ENCODE peak calls at places on chromosomes 13 and 19, in seven cellular contexts. One of them, this sample, is unnamed.

GRCh38 chr13:114099191-114099590 is 33.2 kb downstream of the RASA3 start:
- DNase-seq in trophoblast cell: peak; percentile 36
- DNase-seq in neuronal stem cell: no peak
- DNase-seq in H1: no peak
- DNase-seq in mesenchymal stem cell: peak; percentile 99
- DNase-seq in IMR-90: peak; percentile 93
- DNase-seq in mesendoderm: peak; percentile 91
- DNase-seq in this sample: peak; percentile 86

GRCh38 chr19:27859689-27860088 is 1353.3 kb downstream of the UQCRFS1 start:
- DNase-seq in H1: no peak
- DNase-seq in mesenchymal stem cell: no peak
- DNase-seq in trophoblast cell: no peak
- DNase-seq in IMR-90: no peak
- DNase-seq in mesendoderm: no peak
- DNase-seq in neuronal stem cell: no peak
- DNase-seq in this sample: no peak

GRCh38 chr19:39411832-39412099 is 703 bp upstream of the PLEKHG2 start:
- DNase-seq in H1: no peak
- DNase-seq in trophoblast cell: peak; percentile 94
- DNase-seq in mesendoderm: peak; percentile 91
- DNase-seq in mesenchymal stem cell: no peak
- DNase-seq in IMR-90: peak; percentile 92
- DNase-seq in neuronal stem cell: peak; percentile 89
- DNase-seq in this sample: peak; percentile 81

GRCh38 chr19:45578861-45579260 is 5.7 kb downstream of the OPA3 start:
- DNase-seq in trophoblast cell: peak; percentile 93
- DNase-seq in mesendoderm: no peak
- DNase-seq in IMR-90: no peak
- DNase-seq in mesenchymal stem cell: no peak
- DNase-seq in H1: no peak
- DNase-seq in neuronal stem cell: no peak
- DNase-seq in this sample: no peak

GRCh38 chr19:46919324-46919723 is 58.5 kb downstream of the ARHGAP35 start:
- DNase-seq in mesenchymal stem cell: peak; percentile 46
- DNase-seq in H1: no peak
- DNase-seq in IMR-90: peak; percentile 75
- DNase-seq in neuronal stem cell: no peak
- DNase-seq in trophoblast cell: no peak
- DNase-seq in mesendoderm: no peak
- DNase-seq in this sample: no peak

GRCh38 chr19:39544201-39544903 is 4.4 kb upstream of the EID2 start:
- DNase-seq in IMR-90: peak; percentile 13
- DNase-seq in mesenchymal stem cell: peak; percentile 50
- DNase-seq in H1: no peak
- DNase-seq in mesendoderm: no peak
- DNase-seq in trophoblast cell: peak; percentile 85
- DNase-seq in neuronal stem cell: no peak
- DNase-seq in this sample: no peak

GRCh38 chr13:96089749-96090239 is at the start of gene HS6ST3:
- DNase-seq in IMR-90: no peak
- DNase-seq in mesendoderm: peak; percentile 70
- DNase-seq in mesenchymal stem cell: peak; percentile 7
- DNase-seq in neuronal stem cell: peak; percentile 57
- DNase-seq in trophoblast cell: peak; percentile 27
- DNase-seq in H1: peak; percentile 38
- DNase-seq in this sample: peak; percentile 79

GRCh38 chr13:93172109-93172508 is 54.5 kb upstream of the GPC6 start:
- DNase-seq in trophoblast cell: no peak
- DNase-seq in IMR-90: no peak
- DNase-seq in mesenchymal stem cell: no peak
- DNase-seq in H1: no peak
- DNase-seq in mesendoderm: peak; percentile 17
- DNase-seq in neuronal stem cell: no peak
- DNase-seq in this sample: no peak

GRCh38 chr13:106499113-106499512 is 36.3 kb downstream of the EFNB2 start:
- DNase-seq in neuronal stem cell: no peak
- DNase-seq in H1: no peak
- DNase-seq in mesendoderm: no peak
- DNase-seq in trophoblast cell: no peak
- DNase-seq in IMR-90: no peak
- DNase-seq in mesenchymal stem cell: no peak
- DNase-seq in this sample: no peak

GRCh38 chr19:6589711-6590457 is 1.1 kb downstream of the CD70 start:
- DNase-seq in trophoblast cell: no peak
- DNase-seq in mesendoderm: peak; percentile 37
- DNase-seq in neuronal stem cell: no peak
- DNase-seq in IMR-90: no peak
- DNase-seq in mesenchymal stem cell: no peak
- DNase-seq in H1: no peak
- DNase-seq in this sample: no peak

GRCh38 chr13:110893571-110893970 is 21.3 kb downstream of the ANKRD10 start:
- DNase-seq in mesendoderm: no peak
- DNase-seq in trophoblast cell: no peak
- DNase-seq in H1: no peak
- DNase-seq in neuronal stem cell: no peak
- DNase-seq in mesenchymal stem cell: no peak
- DNase-seq in IMR-90: no peak
- DNase-seq in this sample: no peak

GRCh38 chr13:24670927-24671326 is 9.3 kb upstream of the ATP12A start:
- DNase-seq in mesendoderm: peak; percentile 93
- DNase-seq in H1: no peak
- DNase-seq in neuronal stem cell: peak; percentile 45
- DNase-seq in IMR-90: no peak
- DNase-seq in trophoblast cell: peak; percentile 38
- DNase-seq in mesenchymal stem cell: peak; percentile 52
- DNase-seq in this sample: peak; percentile 78

GRCh38 chr13:111121421-111121820 is 6.3 kb downstream of the ARHGEF7 start:
- DNase-seq in mesenchymal stem cell: no peak
- DNase-seq in neuronal stem cell: no peak
- DNase-seq in H1: no peak
- DNase-seq in mesendoderm: no peak
- DNase-seq in IMR-90: no peak
- DNase-seq in trophoblast cell: no peak
- DNase-seq in this sample: no peak

GRCh38 chr19:16509141-16510061 is 13.2 kb downstream of the C19orf44 start:
- DNase-seq in IMR-90: peak; percentile 36
- DNase-seq in neuronal stem cell: no peak
- DNase-seq in mesendoderm: no peak
- DNase-seq in mesenchymal stem cell: no peak
- DNase-seq in trophoblast cell: peak; percentile 24
- DNase-seq in H1: no peak
- DNase-seq in this sample: no peak

GRCh38 chr19:38713227-38713649 is 31.0 kb downstream of the CAPN12 start:
- DNase-seq in H1: no peak
- DNase-seq in IMR-90: peak; percentile 56
- DNase-seq in trophoblast cell: no peak
- DNase-seq in mesendoderm: no peak
- DNase-seq in neuronal stem cell: no peak
- DNase-seq in mesenchymal stem cell: no peak
- DNase-seq in this sample: no peak

GRCh38 chr19:40785526-40785925 is 7.5 kb downstream of the RAB4B start:
- DNase-seq in neuronal stem cell: no peak
- DNase-seq in mesenchymal stem cell: no peak
- DNase-seq in H1: no peak
- DNase-seq in mesendoderm: no peak
- DNase-seq in trophoblast cell: no peak
- DNase-seq in IMR-90: no peak
- DNase-seq in this sample: no peak

GRCh38 chr13:45224181-45224580 is 23.3 kb upstream of the KCTD4 start:
- DNase-seq in trophoblast cell: no peak
- DNase-seq in IMR-90: peak; percentile 55
- DNase-seq in mesenchymal stem cell: no peak
- DNase-seq in mesendoderm: no peak
- DNase-seq in H1: no peak
- DNase-seq in neuronal stem cell: no peak
- DNase-seq in this sample: no peak

GRCh38 chr13:38905861-38906260 is 84.8 kb downstream of the STOML3 start:
- DNase-seq in H1: no peak
- DNase-seq in mesenchymal stem cell: no peak
- DNase-seq in mesendoderm: peak; percentile 62
- DNase-seq in IMR-90: no peak
- DNase-seq in neuronal stem cell: no peak
- DNase-seq in trophoblast cell: peak; percentile 77
- DNase-seq in this sample: no peak

GRCh38 chr13:98992355-98992754 is 14.5 kb upstream of the DOCK9 start:
- DNase-seq in IMR-90: peak; percentile 19
- DNase-seq in H1: no peak
- DNase-seq in trophoblast cell: no peak
- DNase-seq in mesenchymal stem cell: no peak
- DNase-seq in mesendoderm: no peak
- DNase-seq in neuronal stem cell: no peak
- DNase-seq in this sample: no peak

DNA sequence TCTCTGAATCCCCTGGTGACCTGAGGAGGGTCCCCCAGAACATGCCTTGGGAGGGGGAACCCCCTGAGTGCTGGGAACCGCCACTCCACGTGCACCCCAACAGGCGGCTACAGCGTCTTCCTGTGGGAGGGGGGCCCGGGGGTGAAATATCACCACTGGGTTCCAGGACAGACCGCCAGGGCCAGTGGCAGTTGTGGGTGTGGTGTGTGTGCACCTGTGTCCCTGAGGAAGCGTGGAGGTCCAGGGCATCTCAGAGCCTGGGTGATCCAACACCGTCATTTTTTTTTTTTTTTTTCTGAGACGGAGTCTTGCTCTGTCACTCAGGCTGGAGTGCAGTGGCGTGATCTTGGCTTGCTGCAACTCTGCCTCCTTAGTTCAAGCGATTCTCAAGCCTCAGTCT is 4.2 kb downstream of the ADGRE5 start:
- DNase-seq in mesendoderm: no peak
- DNase-seq in neuronal stem cell: no peak
- DNase-seq in IMR-90: no peak
- DNase-seq in mesenchymal stem cell: no peak
- DNase-seq in trophoblast cell: no peak
- DNase-seq in H1: no peak
- DNase-seq in this sample: no peak
- H2AK5ac ChIP-seq in mesendoderm: no peak overlapping the region
- H2AK5ac ChIP-seq in neuronal stem cell: peak overlapping the region; percentile 96
- H2AK5ac ChIP-seq in IMR-90: no peak overlapping the region
- H2AK5ac ChIP-seq in mesenchymal stem cell: no peak overlapping the region
- H2AK5ac ChIP-seq in trophoblast cell: no peak overlapping the region
- H2AK5ac ChIP-seq in H1: no peak overlapping the region
- H2AK5ac ChIP-seq in this sample: no peak overlapping the region

GRCh38 chr13:74423434-74423833 is 289.2 kb upstream of the KLF12 start:
- DNase-seq in neuronal stem cell: no peak
- DNase-seq in mesenchymal stem cell: no peak
- DNase-seq in IMR-90: no peak
- DNase-seq in trophoblast cell: no peak
- DNase-seq in H1: no peak
- DNase-seq in mesendoderm: no peak
- DNase-seq in this sample: no peak
- H2AK5ac ChIP-seq in neuronal stem cell: no peak overlapping the region
- H2AK5ac ChIP-seq in mesenchymal stem cell: no peak overlapping the region
- H2AK5ac ChIP-seq in IMR-90: no peak overlapping the region
- H2AK5ac ChIP-seq in trophoblast cell: no peak overlapping the region
- H2AK5ac ChIP-seq in H1: no peak overlapping the region
- H2AK5ac ChIP-seq in mesendoderm: no peak overlapping the region
- H2AK5ac ChIP-seq in this sample: no peak overlapping the region

GRCh38 chr13:50124536-50125305 is 109.5 kb downstream of the KCNRG start:
- DNase-seq in IMR-90: peak; percentile 56
- DNase-seq in trophoblast cell: peak; percentile 32
- DNase-seq in neuronal stem cell: peak; percentile 78
- DNase-seq in mesenchymal stem cell: peak; percentile 84
- DNase-seq in H1: no peak
- DNase-seq in mesendoderm: peak; percentile 68
- DNase-seq in this sample: peak; percentile 69

GRCh38 chr13:50123515-50123861 is 108.2 kb downstream of the KCNRG start:
- DNase-seq in mesenchymal stem cell: no peak
- DNase-seq in IMR-90: no peak
- DNase-seq in mesendoderm: no peak
- DNase-seq in neuronal stem cell: no peak
- DNase-seq in trophoblast cell: no peak
- DNase-seq in H1: no peak
- DNase-seq in this sample: no peak

GRCh38 chr13:50123002-50123401 is 107.8 kb downstream of the KCNRG start:
- DNase-seq in mesendoderm: peak; percentile 3
- DNase-seq in H1: no peak
- DNase-seq in trophoblast cell: no peak
- DNase-seq in IMR-90: no peak
- DNase-seq in mesenchymal stem cell: no peak
- DNase-seq in neuronal stem cell: no peak
- DNase-seq in this sample: no peak

GRCh38 chr13:50123862-50124535 is 108.8 kb downstream of the KCNRG start:
- DNase-seq in mesendoderm: peak; percentile 85
- DNase-seq in neuronal stem cell: peak; percentile 56
- DNase-seq in mesenchymal stem cell: peak; percentile 96
- DNase-seq in IMR-90: peak; percentile 97
- DNase-seq in trophoblast cell: peak; percentile 79
- DNase-seq in H1: peak; percentile 78
- DNase-seq in this sample: peak; percentile 88

GRCh38 chr13:50122465-50122864 is 107.2 kb downstream of the KCNRG start:
- DNase-seq in mesenchymal stem cell: no peak
- DNase-seq in IMR-90: no peak
- DNase-seq in H1: no peak
- DNase-seq in neuronal stem cell: no peak
- DNase-seq in mesendoderm: peak; percentile 36
- DNase-seq in trophoblast cell: no peak
- DNase-seq in this sample: no peak
- H2AK5ac ChIP-seq in mesenchymal stem cell: no peak overlapping the region
- H2AK5ac ChIP-seq in IMR-90: no peak overlapping the region
- H2AK5ac ChIP-seq in H1: no peak overlapping the region
- H2AK5ac ChIP-seq in neuronal stem cell: no peak overlapping the region
- H2AK5ac ChIP-seq in mesendoderm: no peak overlapping the region
- H2AK5ac ChIP-seq in trophoblast cell: no peak overlapping the region
- H2AK5ac ChIP-seq in this sample: no peak overlapping the region

DNA sequence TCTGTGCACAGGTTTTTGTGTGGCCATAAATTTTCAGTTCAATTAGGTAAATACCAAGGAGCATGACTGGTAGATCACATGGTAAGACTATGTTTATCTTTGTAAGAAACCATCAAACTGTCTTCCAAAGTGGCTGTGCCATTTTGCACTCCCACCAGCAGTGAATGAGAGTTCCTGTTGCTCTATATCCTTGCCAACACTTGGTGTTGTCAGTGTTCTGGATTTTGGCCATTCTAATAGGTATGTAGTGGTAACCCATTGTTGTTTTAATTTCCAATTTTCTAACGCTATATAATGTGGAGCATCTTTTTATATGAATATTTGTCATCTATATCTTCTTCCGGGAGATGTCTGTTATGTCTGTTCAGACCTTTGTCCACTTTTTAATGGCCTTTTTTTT is 51.7 kb upstream of the MED4 start:
- DNase-seq in mesenchymal stem cell: no peak
- DNase-seq in IMR-90: no peak
- DNase-seq in mesendoderm: no peak
- DNase-seq in neuronal stem cell: no peak
- DNase-seq in trophoblast cell: no peak
- DNase-seq in H1: no peak
- DNase-seq in this sample: no peak
- H2AK5ac ChIP-seq in mesenchymal stem cell: no peak overlapping the region
- H2AK5ac ChIP-seq in IMR-90: no peak overlapping the region
- H2AK5ac ChIP-seq in mesendoderm: no peak overlapping the region
- H2AK5ac ChIP-seq in neuronal stem cell: no peak overlapping the region
- H2AK5ac ChIP-seq in trophoblast cell: no peak overlapping the region
- H2AK5ac ChIP-seq in H1: no peak overlapping the region
- H2AK5ac ChIP-seq in this sample: no peak overlapping the region

DNA sequence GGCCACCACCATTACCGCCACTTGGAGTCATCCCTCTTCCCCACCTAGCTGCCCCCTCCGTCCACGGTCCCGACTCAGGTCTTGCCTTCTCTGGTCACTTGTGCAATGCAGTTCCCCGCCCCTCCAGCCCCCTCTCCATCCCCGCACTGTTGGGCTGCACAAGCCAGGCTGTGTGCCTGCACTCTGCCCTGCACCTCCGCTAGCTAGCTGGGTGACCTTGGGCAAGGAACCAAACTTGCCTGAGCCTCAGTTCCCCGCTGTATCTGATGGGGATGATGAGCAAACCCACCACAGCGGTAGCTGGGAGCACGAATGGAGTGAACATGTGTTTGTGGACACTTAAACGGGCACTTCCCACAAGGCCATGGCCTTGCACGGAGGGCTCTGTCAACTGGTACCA is 5.6 kb upstream of the TMEM147 start:
- DNase-seq in neuronal stem cell: no peak
- DNase-seq in mesendoderm: no peak
- DNase-seq in mesenchymal stem cell: no peak
- DNase-seq in H1: no peak
- DNase-seq in trophoblast cell: no peak
- DNase-seq in IMR-90: no peak
- DNase-seq in this sample: no peak
- H2AK5ac ChIP-seq in neuronal stem cell: no peak overlapping the region
- H2AK5ac ChIP-seq in mesendoderm: no peak overlapping the region
- H2AK5ac ChIP-seq in mesenchymal stem cell: no peak overlapping the region
- H2AK5ac ChIP-seq in H1: no peak overlapping the region
- H2AK5ac ChIP-seq in trophoblast cell: no peak overlapping the region
- H2AK5ac ChIP-seq in IMR-90: no peak overlapping the region
- H2AK5ac ChIP-seq in this sample: no peak overlapping the region

This sample was measured in H9.